ENCODE peak calls at places on chromosome 1, in five cellular contexts. B is IMR-90, Y is K562, X is GM12878, F is H1. V is an unnamed sample. For H4K20me1, the result is how much of the 10 kb centered on the place peaks cover.

GRCh38 chr1:39081266-39082139 is 55.4 kb downstream of the NDUFS5 start:
- DNase-seq in B (no peak), Y (peak), X (no peak), F (peak), V (no peak)

GRCh38 chr1:209879539-209879938 is 51.8 kb downstream of the UTP25 start:
- DNase-seq in B (no peak), Y (no peak), X (no peak), F (no peak), V (no peak)

GRCh38 chr1:209158851-209159250 is 424.7 kb upstream of the CAMK1G start:
- DNase-seq in B (no peak), Y (no peak), X (no peak), F (no peak), V (no peak)

GRCh38 chr1:150546294-150546937 is 2.8 kb upstream of the ADAMTSL4 start:
- DNase-seq in B (no peak), Y (no peak), X (no peak), F (no peak), V (no peak)

GRCh38 chr1:173355281-173356031 is 121.7 kb upstream of the PRDX6 start:
- DNase-seq in B (no peak), Y (peak), X (peak), F (peak), V (no peak)

GRCh38 chr1:156666862-156667609 is 10.2 kb downstream of the NES start:
- DNase-seq in B (no peak), Y (no peak), X (no peak), F (no peak), V (no peak)

GRCh38 chr1:54167422-54168139 is 14.8 kb upstream of the CDCP2 start:
- DNase-seq in B (peak), Y (no peak), X (no peak), F (no peak), V (no peak)

GRCh38 chr1:209134001-209134400 is 449.5 kb upstream of the CAMK1G start:
- DNase-seq in B (no peak), Y (no peak), X (peak), F (no peak), V (no peak)

GRCh38 chr1:55353709-55354620 is 138.8 kb upstream of the USP24 start:
- DNase-seq in B (peak), Y (no peak), X (no peak), F (no peak), V (no peak)

GRCh38 chr1:244273845-244274619 is 177.7 kb downstream of the ADSS2 start:
- DNase-seq in B (peak), Y (peak), X (no peak), F (no peak), V (peak)

GRCh38 chr1:164777518-164777917 is 218.5 kb downstream of the PBX1 start:
- DNase-seq in B (no peak), Y (no peak), X (no peak), F (no peak), V (no peak)

GRCh38 chr1:164780863-164781262 is 221.9 kb downstream of the PBX1 start:
- DNase-seq in B (peak), Y (no peak), X (no peak), F (no peak), V (no peak)

GRCh38 chr1:164779376-164779775 is 220.4 kb downstream of the PBX1 start:
- DNase-seq in B (no peak), Y (no peak), X (no peak), F (no peak), V (no peak)

GRCh38 chr1:164781980-164782379 is 223.0 kb downstream of the PBX1 start:
- DNase-seq in B (no peak), Y (no peak), X (no peak), F (no peak), V (no peak)

GRCh38 chr1:164780111-164780510 is 221.1 kb downstream of the PBX1 start:
- DNase-seq in B (peak), Y (no peak), X (no peak), F (no peak), V (no peak)
- H3K27ac ChIP-seq in B (peak), Y (no peak), X (no peak), F (no peak), V (no peak)

GRCh38 chr1:119279441-119280415 is 88.9 kb upstream of the HAO2 start:
- DNase-seq in B (peak), Y (no peak), X (no peak), F (no peak), V (peak)

GRCh38 chr1:119276558-119276957 is 92.0 kb upstream of the HAO2 start:
- DNase-seq in B (no peak), Y (no peak), X (no peak), F (no peak), V (no peak)

GRCh38 chr1:119275930-119276215 is 92.7 kb upstream of the HAO2 start:
- DNase-seq in B (no peak), Y (no peak), X (no peak), F (no peak), V (no peak)

GRCh38 chr1:119275145-119275929 is 93.2 kb upstream of the HAO2 start:
- DNase-seq in B (peak), Y (peak), X (no peak), F (peak), V (peak)
- TF ChIP-seq CEBPB in B (no peak), Y (no peak), X (no peak), F (no peak), V (no peak)

GRCh38 chr1:47229884-47230691 is 1.9 kb downstream of the TAL1 start:
- DNase-seq in B (no peak), Y (no peak), X (no peak), F (peak), V (no peak)

GRCh38 chr1:47232187-47232874 is at the start of gene TAL1:
- DNase-seq in B (no peak), Y (peak), X (no peak), F (peak), V (no peak)

GRCh38 chr1:47230692-47231313 is 1.2 kb downstream of the TAL1 start:
- DNase-seq in B (no peak), Y (peak), X (no peak), F (peak), V (no peak)

GRCh38 chr1:47233165-47233564 is 1.1 kb upstream of the TAL1 start:
- DNase-seq in B (no peak), Y (no peak), X (no peak), F (no peak), V (no peak)

DNA sequence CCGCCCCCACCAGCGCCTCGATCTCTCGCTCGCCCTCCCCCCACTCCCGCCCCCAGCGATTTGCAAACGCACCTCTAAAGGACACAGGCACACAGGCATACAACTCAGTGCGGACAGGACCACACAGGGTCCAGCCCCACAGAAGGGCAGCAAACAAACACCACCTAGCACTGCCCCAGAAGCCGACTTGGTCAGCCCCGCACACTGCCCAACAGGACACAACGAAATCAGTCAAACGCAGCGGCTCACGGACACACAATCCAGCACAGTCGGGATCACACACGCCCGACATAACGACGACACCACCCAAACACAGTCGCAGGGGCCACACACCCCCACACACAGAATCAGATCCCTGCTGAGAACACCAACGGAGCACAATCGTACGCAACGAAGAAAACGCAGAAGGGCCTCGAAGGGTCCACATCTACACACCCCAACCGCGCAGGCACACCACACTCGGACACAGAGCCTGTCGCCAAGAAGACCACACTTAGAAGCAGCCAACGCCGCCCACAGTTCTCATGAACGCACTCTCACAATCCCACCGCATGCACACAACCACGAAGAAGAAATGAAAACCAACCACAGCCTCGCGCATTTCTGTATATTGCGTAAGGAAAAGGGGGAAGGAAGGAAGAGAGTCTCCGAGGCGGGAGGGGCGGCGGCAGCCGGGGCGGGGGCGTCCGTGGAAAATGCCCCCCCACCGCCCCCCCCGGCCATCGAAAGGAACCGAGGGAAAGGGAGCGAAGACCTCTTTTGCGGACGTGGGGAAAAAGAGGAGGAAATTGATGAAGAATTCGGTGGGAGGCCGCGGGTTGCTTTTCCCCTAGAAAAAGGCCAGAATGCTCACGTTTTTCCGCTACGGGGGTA is 475 bp downstream of the TAL1 start:
- DNase-seq in B (peak), Y (peak), X (peak), F (peak), V (no peak)
- H4K20me1 ChIP-seq in B (under half), Y (under half), X (under half), F (under half), V (under half)

DNA sequence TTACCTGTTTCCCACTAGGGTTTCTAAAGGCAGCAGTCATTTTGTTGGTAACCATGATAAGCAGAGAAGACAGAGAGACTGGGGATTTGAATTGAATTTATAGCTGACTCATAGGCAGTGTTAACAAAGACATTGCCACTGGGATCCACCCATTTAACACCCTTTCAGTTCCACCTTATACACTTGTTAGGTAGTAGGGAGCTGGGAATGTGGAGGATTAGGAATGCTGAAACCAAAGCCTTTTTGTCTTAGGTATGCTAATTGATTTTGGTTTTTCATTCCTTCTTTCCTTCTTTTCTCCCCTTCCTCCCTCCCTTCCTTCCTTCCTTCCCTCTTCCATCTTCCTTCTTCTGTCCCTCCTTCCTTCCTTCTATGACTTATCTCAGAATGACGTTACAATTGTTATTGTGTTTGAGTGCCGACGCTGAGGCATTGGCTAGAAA is 7.5 kb upstream of the EVI5 start:
- DNase-seq in B (no peak), Y (peak), X (no peak), F (no peak), V (no peak)
- H3K27ac ChIP-seq in B (no peak), Y (peak), X (no peak), F (no peak), V (no peak)

GRCh38 chr1:23577056-23577985 is 18.0 kb upstream of the ID3 start:
- DNase-seq in B (peak), Y (peak), X (peak), F (no peak), V (no peak)
- TF ChIP-seq CEBPB in B (no peak), Y (no peak), X (peak), F (no peak), V (no peak)

GRCh38 chr1:41588334-41588875 is 103.9 kb upstream of the EDN2 start:
- DNase-seq in B (no peak), Y (no peak), X (no peak), F (no peak), V (no peak)

GRCh38 chr1:41589395-41589794 is 104.9 kb upstream of the EDN2 start:
- DNase-seq in B (no peak), Y (no peak), X (no peak), F (no peak), V (no peak)

GRCh38 chr1:41592451-41593125 is 108.1 kb upstream of the EDN2 start:
- DNase-seq in B (no peak), Y (no peak), X (no peak), F (no peak), V (no peak)

GRCh38 chr1:41590331-41590730 is 105.8 kb upstream of the EDN2 start:
- DNase-seq in B (no peak), Y (no peak), X (no peak), F (no peak), V (no peak)

GRCh38 chr1:41591891-41592290 is 107.4 kb upstream of the EDN2 start:
- DNase-seq in B (no peak), Y (no peak), X (no peak), F (no peak), V (no peak)
- H4K20me1 ChIP-seq in B (under half), Y (under half), X (under half), F (under half), V (under half)